ENCODE peak calls at places on chromosomes 7 and 10, in six cellular contexts. One of them, this sample, is unnamed.
A peak's percentile ranks its signal among the peaks of the same experiment; 100 is the strongest.

GRCh38 chr7:51467384-51468017 is 150.9 kb upstream of the COBL start:
- DNase-seq in A549: no peak
- DNase-seq in HepG2: no peak
- DNase-seq in transverse colon: no peak
- DNase-seq in tibial nerve: no peak
- DNase-seq in ovary: no peak
- DNase-seq in this sample: no peak

GRCh38 chr7:37311282-37311868 is 137.3 kb downstream of the ELMO1 start:
- DNase-seq in transverse colon: no peak
- DNase-seq in ovary: no peak
- DNase-seq in tibial nerve: no peak
- DNase-seq in HepG2: no peak
- DNase-seq in A549: no peak
- DNase-seq in this sample: no peak

GRCh38 chr10:43854042-43854441 is 205.4 kb upstream of the ZNF32 start:
- DNase-seq in ovary: no peak
- DNase-seq in tibial nerve: no peak
- DNase-seq in A549: no peak
- DNase-seq in HepG2: peak; percentile 30
- DNase-seq in transverse colon: no peak
- DNase-seq in this sample: no peak

GRCh38 chr10:115777646-115778045 is 495.4 kb downstream of the GFRA1 start:
- DNase-seq in A549: no peak
- DNase-seq in tibial nerve: no peak
- DNase-seq in HepG2: no peak
- DNase-seq in ovary: no peak
- DNase-seq in transverse colon: no peak
- DNase-seq in this sample: no peak

GRCh38 chr7:151565541-151565940 is 45.8 kb upstream of the RHEB start:
- DNase-seq in tibial nerve: no peak
- DNase-seq in ovary: no peak
- DNase-seq in transverse colon: no peak
- DNase-seq in HepG2: no peak
- DNase-seq in A549: no peak
- DNase-seq in this sample: no peak

GRCh38 chr10:34637419-34637911 is 177.6 kb downstream of the PARD3 start:
- DNase-seq in transverse colon: peak; percentile 69
- DNase-seq in tibial nerve: peak; percentile 69
- DNase-seq in ovary: peak; percentile 82
- DNase-seq in A549: peak; percentile 22
- DNase-seq in HepG2: peak; percentile 16
- DNase-seq in this sample: peak; percentile 68

GRCh38 chr7:47503283-47503682 is 78.6 kb downstream of the TNS3 start:
- DNase-seq in HepG2: no peak
- DNase-seq in tibial nerve: no peak
- DNase-seq in ovary: no peak
- DNase-seq in transverse colon: no peak
- DNase-seq in A549: no peak
- DNase-seq in this sample: no peak

GRCh38 chr7:107700570-107700969 is 39.9 kb downstream of the SLC26A4 start:
- DNase-seq in tibial nerve: no peak
- DNase-seq in ovary: no peak
- DNase-seq in transverse colon: no peak
- DNase-seq in HepG2: no peak
- DNase-seq in A549: no peak
- DNase-seq in this sample: no peak

GRCh38 chr7:46569117-46569433 is 648.0 kb upstream of the IGFBP3 start:
- DNase-seq in transverse colon: no peak
- DNase-seq in A549: no peak
- DNase-seq in ovary: no peak
- DNase-seq in tibial nerve: no peak
- DNase-seq in HepG2: peak; percentile 3
- DNase-seq in this sample: no peak

GRCh38 chr10:71743099-71743838 is 23.7 kb upstream of the C10orf105 start:
- DNase-seq in HepG2: no peak
- DNase-seq in transverse colon: no peak
- DNase-seq in tibial nerve: no peak
- DNase-seq in A549: no peak
- DNase-seq in ovary: no peak
- DNase-seq in this sample: no peak

GRCh38 chr7:67618569-67619543 is 622.2 kb downstream of the TYW1 start:
- DNase-seq in HepG2: no peak
- DNase-seq in tibial nerve: peak; percentile 34
- DNase-seq in ovary: peak; percentile 46
- DNase-seq in transverse colon: no peak
- DNase-seq in A549: no peak
- DNase-seq in this sample: no peak

GRCh38 chr10:30170814-30171213 is 111.4 kb upstream of the JCAD start:
- DNase-seq in tibial nerve: no peak
- DNase-seq in A549: no peak
- DNase-seq in HepG2: no peak
- DNase-seq in ovary: no peak
- DNase-seq in transverse colon: no peak
- DNase-seq in this sample: no peak

GRCh38 chr10:58743466-58744115 is 230.9 kb downstream of the BICC1 start:
- DNase-seq in ovary: no peak
- DNase-seq in HepG2: no peak
- DNase-seq in tibial nerve: no peak
- DNase-seq in transverse colon: no peak
- DNase-seq in A549: no peak
- DNase-seq in this sample: no peak
- TF ChIP-seq EP300 in ovary: no peak
- TF ChIP-seq EP300 in HepG2: no peak
- TF ChIP-seq EP300 in tibial nerve: no peak
- TF ChIP-seq EP300 in transverse colon: no peak
- TF ChIP-seq EP300 in A549: no peak
- TF ChIP-seq EP300 in this sample: no peak

DNA sequence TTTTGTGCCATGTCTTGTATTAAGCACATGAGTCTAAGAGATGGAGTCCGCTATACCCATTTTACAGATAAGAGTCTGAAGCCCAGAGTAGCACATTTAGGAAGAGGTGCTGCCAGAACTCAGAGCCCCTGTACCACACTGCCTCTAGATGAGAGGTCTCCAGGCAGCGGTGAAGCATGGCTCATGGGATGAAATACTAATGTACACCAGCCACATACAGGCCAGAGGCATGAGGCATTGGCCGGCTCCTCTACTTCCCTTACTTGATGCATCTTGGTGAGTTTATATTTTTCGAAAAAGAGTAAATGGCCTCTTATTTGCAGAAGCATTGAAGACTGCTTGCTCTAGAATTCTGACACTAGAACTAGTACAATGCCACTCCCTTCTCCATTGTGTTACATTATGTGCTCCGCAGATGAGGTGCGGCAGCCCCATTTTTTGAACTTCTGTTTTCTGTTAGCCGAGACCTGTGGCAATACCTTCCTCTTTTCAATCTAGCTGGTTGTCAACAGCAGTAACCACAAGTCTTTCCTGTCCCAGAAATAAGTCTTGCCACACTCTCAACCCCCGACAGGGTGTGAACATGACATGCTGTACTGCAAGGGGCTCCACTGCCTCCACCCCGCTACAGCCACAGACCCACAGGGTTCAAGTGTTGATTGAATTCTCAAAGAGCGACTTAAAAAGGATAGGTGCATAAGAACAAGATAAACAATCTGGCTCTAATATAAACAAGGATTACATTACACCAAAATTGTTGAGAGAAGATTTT is 145.3 kb downstream of the CELF2 start:
- DNase-seq in ovary: no peak
- DNase-seq in A549: no peak
- DNase-seq in HepG2: no peak
- DNase-seq in transverse colon: peak; percentile 81
- DNase-seq in tibial nerve: peak; percentile 30
- DNase-seq in this sample: peak; percentile 55
- TF ChIP-seq POLR2A in ovary: no peak
- TF ChIP-seq POLR2A in A549: no peak
- TF ChIP-seq POLR2A in HepG2: no peak
- TF ChIP-seq POLR2A in transverse colon: no peak
- TF ChIP-seq POLR2A in tibial nerve: no peak
- TF ChIP-seq POLR2A in this sample: no peak

GRCh38 chr7:7967909-7968543 is 570 bp upstream of the GLCCI1 start:
- DNase-seq in transverse colon: no peak
- DNase-seq in tibial nerve: no peak
- DNase-seq in HepG2: no peak
- DNase-seq in ovary: no peak
- DNase-seq in A549: no peak
- DNase-seq in this sample: no peak
- H3K4me3 ChIP-seq in transverse colon: peak overlapping the region; percentile 78
- H3K4me3 ChIP-seq in tibial nerve: peak overlapping the region; percentile 99
- H3K4me3 ChIP-seq in HepG2: peak overlapping the region; percentile 68
- H3K4me3 ChIP-seq in ovary: peak overlapping the region; percentile 68
- H3K4me3 ChIP-seq in A549: peak overlapping the region; percentile 87
- H3K4me3 ChIP-seq in this sample: peak overlapping the region; percentile 95

GRCh38 chr7:92633211-92633906 is 43.2 kb upstream of the FAM133B start:
- DNase-seq in A549: peak; percentile 30
- DNase-seq in transverse colon: no peak
- DNase-seq in ovary: no peak
- DNase-seq in HepG2: peak; percentile 87
- DNase-seq in tibial nerve: no peak
- DNase-seq in this sample: no peak
- TF ChIP-seq EP300 in A549: no peak
- TF ChIP-seq EP300 in transverse colon: no peak
- TF ChIP-seq EP300 in ovary: no peak
- TF ChIP-seq EP300 in HepG2: no peak
- TF ChIP-seq EP300 in tibial nerve: peak; percentile 46
- TF ChIP-seq EP300 in this sample: no peak